ENCODE peak calls at places on chromosomes 13 and 19, in ten cellular contexts. One of them, this sample, is unnamed.

GRCh38 chr13:56755181-56755580 is 385.5 kb upstream of the PRR20A start:
- DNase-seq in breast epithelium: no peak
- DNase-seq in tibial artery: no peak
- DNase-seq in RWPE1: no peak
- DNase-seq in CD8-positive, alpha-beta T cell: no peak
- DNase-seq in neural crest cell: no peak
- DNase-seq in glutamatergic neuron: no peak
- DNase-seq in AG09319: no peak
- DNase-seq in testis: no peak
- DNase-seq in endothelial cell: no peak
- DNase-seq in this sample: no peak

GRCh38 chr19:46878613-46879375 is 18.0 kb downstream of the ARHGAP35 start:
- DNase-seq in neural crest cell: no peak
- DNase-seq in testis: no peak
- DNase-seq in AG09319: no peak
- DNase-seq in CD8-positive, alpha-beta T cell: no peak
- DNase-seq in glutamatergic neuron: no peak
- DNase-seq in breast epithelium: no peak
- DNase-seq in RWPE1: no peak
- DNase-seq in tibial artery: no peak
- DNase-seq in endothelial cell: no peak
- DNase-seq in this sample: no peak

GRCh38 chr13:80030491-80030890 is 310.4 kb downstream of the SPRY2 start:
- DNase-seq in breast epithelium: no peak
- DNase-seq in neural crest cell: no peak
- DNase-seq in glutamatergic neuron: peak
- DNase-seq in endothelial cell: peak
- DNase-seq in testis: peak
- DNase-seq in AG09319: no peak
- DNase-seq in tibial artery: no peak
- DNase-seq in RWPE1: peak
- DNase-seq in CD8-positive, alpha-beta T cell: no peak
- DNase-seq in this sample: no peak

GRCh38 chr19:41705393-41706174 is 2.8 kb upstream of the CEACAM5 start:
- DNase-seq in CD8-positive, alpha-beta T cell: no peak
- DNase-seq in RWPE1: peak
- DNase-seq in neural crest cell: no peak
- DNase-seq in endothelial cell: peak
- DNase-seq in tibial artery: peak
- DNase-seq in testis: peak
- DNase-seq in AG09319: no peak
- DNase-seq in glutamatergic neuron: no peak
- DNase-seq in breast epithelium: no peak
- DNase-seq in this sample: no peak

GRCh38 chr13:42211704-42212103 is 60.2 kb upstream of the AKAP11 start:
- DNase-seq in AG09319: no peak
- DNase-seq in testis: no peak
- DNase-seq in glutamatergic neuron: no peak
- DNase-seq in RWPE1: no peak
- DNase-seq in tibial artery: no peak
- DNase-seq in neural crest cell: no peak
- DNase-seq in CD8-positive, alpha-beta T cell: no peak
- DNase-seq in endothelial cell: no peak
- DNase-seq in breast epithelium: no peak
- DNase-seq in this sample: no peak

GRCh38 chr13:99956473-99957349 is 14.9 kb downstream of the ZIC5 start:
- DNase-seq in testis: no peak
- DNase-seq in endothelial cell: peak
- DNase-seq in breast epithelium: no peak
- DNase-seq in glutamatergic neuron: no peak
- DNase-seq in RWPE1: no peak
- DNase-seq in AG09319: no peak
- DNase-seq in CD8-positive, alpha-beta T cell: no peak
- DNase-seq in neural crest cell: no peak
- DNase-seq in tibial artery: no peak
- DNase-seq in this sample: no peak

GRCh38 chr19:15453091-15453498 is 3.3 kb upstream of the WIZ start:
- DNase-seq in neural crest cell: no peak
- DNase-seq in testis: no peak
- DNase-seq in glutamatergic neuron: no peak
- DNase-seq in AG09319: no peak
- DNase-seq in RWPE1: no peak
- DNase-seq in CD8-positive, alpha-beta T cell: no peak
- DNase-seq in breast epithelium: no peak
- DNase-seq in tibial artery: no peak
- DNase-seq in endothelial cell: no peak
- DNase-seq in this sample: no peak

GRCh38 chr19:2372076-2372612 is 12.1 kb downstream of the TMPRSS9 start:
- DNase-seq in RWPE1: no peak
- DNase-seq in breast epithelium: no peak
- DNase-seq in neural crest cell: no peak
- DNase-seq in glutamatergic neuron: no peak
- DNase-seq in tibial artery: no peak
- DNase-seq in endothelial cell: no peak
- DNase-seq in AG09319: no peak
- DNase-seq in CD8-positive, alpha-beta T cell: no peak
- DNase-seq in testis: no peak
- DNase-seq in this sample: no peak

GRCh38 chr13:101869553-101869952 is 417.1 kb downstream of the ITGBL1 start:
- DNase-seq in glutamatergic neuron: no peak
- DNase-seq in RWPE1: no peak
- DNase-seq in CD8-positive, alpha-beta T cell: no peak
- DNase-seq in AG09319: peak
- DNase-seq in breast epithelium: no peak
- DNase-seq in tibial artery: no peak
- DNase-seq in endothelial cell: no peak
- DNase-seq in testis: no peak
- DNase-seq in neural crest cell: no peak
- DNase-seq in this sample: no peak

GRCh38 chr13:113947321-113948033 is 26.4 kb downstream of the C13orf46 start:
- DNase-seq in RWPE1: peak
- DNase-seq in AG09319: peak
- DNase-seq in glutamatergic neuron: no peak
- DNase-seq in endothelial cell: no peak
- DNase-seq in neural crest cell: no peak
- DNase-seq in tibial artery: peak
- DNase-seq in breast epithelium: peak
- DNase-seq in testis: peak
- DNase-seq in CD8-positive, alpha-beta T cell: no peak
- DNase-seq in this sample: no peak
- TF ChIP-seq CTCF in RWPE1: peak
- TF ChIP-seq CTCF in AG09319: peak
- TF ChIP-seq CTCF in glutamatergic neuron: no peak
- TF ChIP-seq CTCF in endothelial cell: no peak
- TF ChIP-seq CTCF in neural crest cell: peak
- TF ChIP-seq CTCF in tibial artery: peak
- TF ChIP-seq CTCF in breast epithelium: peak
- TF ChIP-seq CTCF in testis: peak
- TF ChIP-seq CTCF in CD8-positive, alpha-beta T cell: no peak
- TF ChIP-seq CTCF in this sample: peak

DNA sequence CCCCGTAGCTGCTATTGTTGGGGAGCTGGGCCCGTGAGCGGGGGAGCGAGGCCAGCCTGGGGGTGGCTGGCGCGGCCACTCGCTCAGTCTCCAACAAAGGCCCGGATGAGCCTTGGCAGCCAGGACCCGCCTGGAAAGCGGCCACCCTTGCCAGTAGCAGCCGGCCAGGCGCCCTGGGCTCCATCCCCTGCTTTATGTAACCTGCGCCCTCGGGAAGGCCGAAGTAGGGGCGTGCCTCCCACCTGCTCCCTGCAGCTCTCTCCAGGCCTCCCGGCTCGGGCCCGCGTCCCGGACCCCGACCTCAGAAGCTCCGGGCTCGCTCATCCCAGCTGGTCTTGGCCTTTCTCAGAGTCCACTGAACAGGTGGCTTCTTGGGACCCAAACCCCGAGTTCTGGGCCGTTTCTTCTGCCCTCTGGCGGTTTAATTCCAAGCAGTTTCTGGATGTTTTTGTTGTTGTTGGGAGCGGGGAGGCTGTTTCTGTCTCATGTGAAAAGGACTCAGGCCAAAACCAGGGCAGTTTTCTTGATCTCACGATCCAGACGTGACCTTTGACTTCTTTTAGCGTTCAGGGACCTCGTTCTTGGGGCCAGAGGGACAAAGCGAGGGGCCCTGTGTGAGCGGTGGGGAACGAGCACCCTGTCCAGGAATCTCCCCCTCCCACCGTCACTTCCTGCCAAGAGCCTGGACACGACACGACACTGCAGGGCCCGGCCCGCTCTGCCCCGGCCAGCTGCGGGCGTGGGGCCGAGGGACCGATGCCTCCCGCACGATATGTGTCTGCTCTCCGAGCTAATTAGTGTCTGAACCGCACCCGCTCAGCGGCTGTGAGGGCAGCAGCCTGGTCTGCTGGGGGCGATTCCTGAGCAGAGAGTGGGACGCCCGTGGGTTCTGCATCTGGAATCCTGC is 1.3 kb downstream of the CDC34 start:
- DNase-seq in breast epithelium: peak
- DNase-seq in tibial artery: peak
- DNase-seq in AG09319: no peak
- DNase-seq in RWPE1: peak
- DNase-seq in testis: peak
- DNase-seq in CD8-positive, alpha-beta T cell: no peak
- DNase-seq in neural crest cell: peak
- DNase-seq in glutamatergic neuron: peak
- DNase-seq in endothelial cell: peak
- DNase-seq in this sample: no peak
- TF ChIP-seq CTCF in breast epithelium: no peak
- TF ChIP-seq CTCF in tibial artery: peak
- TF ChIP-seq CTCF in AG09319: peak
- TF ChIP-seq CTCF in RWPE1: peak
- TF ChIP-seq CTCF in testis: peak
- TF ChIP-seq CTCF in CD8-positive, alpha-beta T cell: peak
- TF ChIP-seq CTCF in neural crest cell: peak
- TF ChIP-seq CTCF in glutamatergic neuron: peak
- TF ChIP-seq CTCF in endothelial cell: no peak
- TF ChIP-seq CTCF in this sample: peak

GRCh38 chr13:39415403-39415802 is 187.6 kb downstream of the LHFPL6 start:
- DNase-seq in endothelial cell: peak
- DNase-seq in AG09319: no peak
- DNase-seq in RWPE1: peak
- DNase-seq in testis: peak
- DNase-seq in neural crest cell: peak
- DNase-seq in CD8-positive, alpha-beta T cell: no peak
- DNase-seq in breast epithelium: peak
- DNase-seq in tibial artery: peak
- DNase-seq in glutamatergic neuron: peak
- DNase-seq in this sample: no peak
- TF ChIP-seq CTCF in endothelial cell: peak
- TF ChIP-seq CTCF in AG09319: peak
- TF ChIP-seq CTCF in RWPE1: peak
- TF ChIP-seq CTCF in testis: peak
- TF ChIP-seq CTCF in neural crest cell: peak
- TF ChIP-seq CTCF in CD8-positive, alpha-beta T cell: no peak
- TF ChIP-seq CTCF in breast epithelium: peak
- TF ChIP-seq CTCF in tibial artery: peak
- TF ChIP-seq CTCF in glutamatergic neuron: no peak
- TF ChIP-seq CTCF in this sample: peak

GRCh38 chr13:93927431-93927830 is 552.1 kb downstream of the DCT start:
- DNase-seq in breast epithelium: no peak
- DNase-seq in glutamatergic neuron: no peak
- DNase-seq in tibial artery: no peak
- DNase-seq in RWPE1: no peak
- DNase-seq in neural crest cell: no peak
- DNase-seq in CD8-positive, alpha-beta T cell: no peak
- DNase-seq in endothelial cell: no peak
- DNase-seq in AG09319: no peak
- DNase-seq in testis: no peak
- DNase-seq in this sample: no peak
- TF ChIP-seq CTCF in breast epithelium: no peak
- TF ChIP-seq CTCF in glutamatergic neuron: no peak
- TF ChIP-seq CTCF in tibial artery: no peak
- TF ChIP-seq CTCF in RWPE1: no peak
- TF ChIP-seq CTCF in neural crest cell: no peak
- TF ChIP-seq CTCF in CD8-positive, alpha-beta T cell: no peak
- TF ChIP-seq CTCF in endothelial cell: no peak
- TF ChIP-seq CTCF in AG09319: no peak
- TF ChIP-seq CTCF in testis: no peak
- TF ChIP-seq CTCF in this sample: no peak

DNA sequence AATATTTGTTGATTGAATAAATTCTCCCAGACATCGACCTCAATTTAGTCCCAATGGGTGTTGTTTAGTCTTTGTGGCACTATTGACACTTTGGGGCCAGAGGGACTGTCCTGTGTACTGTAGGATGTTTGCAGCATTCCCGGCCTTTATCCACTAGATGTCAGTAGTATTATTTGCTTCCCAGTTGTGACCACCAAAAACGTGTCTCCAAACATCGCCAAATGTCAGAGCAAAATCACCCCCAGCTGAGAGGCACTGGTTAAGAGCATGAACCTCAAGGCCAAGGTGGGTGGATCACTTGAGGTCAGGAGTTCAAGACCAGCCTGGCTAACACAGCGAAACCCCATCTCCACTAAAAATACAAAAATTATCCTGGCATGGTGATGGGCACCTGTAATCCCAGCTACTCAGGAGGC is 15.4 kb downstream of the NLRP12 start:
- DNase-seq in tibial artery: no peak
- DNase-seq in AG09319: peak
- DNase-seq in RWPE1: peak
- DNase-seq in neural crest cell: no peak
- DNase-seq in CD8-positive, alpha-beta T cell: no peak
- DNase-seq in glutamatergic neuron: no peak
- DNase-seq in endothelial cell: peak
- DNase-seq in breast epithelium: no peak
- DNase-seq in testis: no peak
- DNase-seq in this sample: no peak
- TF ChIP-seq CTCF in tibial artery: no peak
- TF ChIP-seq CTCF in AG09319: peak
- TF ChIP-seq CTCF in RWPE1: peak
- TF ChIP-seq CTCF in neural crest cell: peak
- TF ChIP-seq CTCF in CD8-positive, alpha-beta T cell: no peak
- TF ChIP-seq CTCF in glutamatergic neuron: no peak
- TF ChIP-seq CTCF in endothelial cell: peak
- TF ChIP-seq CTCF in breast epithelium: no peak
- TF ChIP-seq CTCF in testis: peak
- TF ChIP-seq CTCF in this sample: peak

DNA sequence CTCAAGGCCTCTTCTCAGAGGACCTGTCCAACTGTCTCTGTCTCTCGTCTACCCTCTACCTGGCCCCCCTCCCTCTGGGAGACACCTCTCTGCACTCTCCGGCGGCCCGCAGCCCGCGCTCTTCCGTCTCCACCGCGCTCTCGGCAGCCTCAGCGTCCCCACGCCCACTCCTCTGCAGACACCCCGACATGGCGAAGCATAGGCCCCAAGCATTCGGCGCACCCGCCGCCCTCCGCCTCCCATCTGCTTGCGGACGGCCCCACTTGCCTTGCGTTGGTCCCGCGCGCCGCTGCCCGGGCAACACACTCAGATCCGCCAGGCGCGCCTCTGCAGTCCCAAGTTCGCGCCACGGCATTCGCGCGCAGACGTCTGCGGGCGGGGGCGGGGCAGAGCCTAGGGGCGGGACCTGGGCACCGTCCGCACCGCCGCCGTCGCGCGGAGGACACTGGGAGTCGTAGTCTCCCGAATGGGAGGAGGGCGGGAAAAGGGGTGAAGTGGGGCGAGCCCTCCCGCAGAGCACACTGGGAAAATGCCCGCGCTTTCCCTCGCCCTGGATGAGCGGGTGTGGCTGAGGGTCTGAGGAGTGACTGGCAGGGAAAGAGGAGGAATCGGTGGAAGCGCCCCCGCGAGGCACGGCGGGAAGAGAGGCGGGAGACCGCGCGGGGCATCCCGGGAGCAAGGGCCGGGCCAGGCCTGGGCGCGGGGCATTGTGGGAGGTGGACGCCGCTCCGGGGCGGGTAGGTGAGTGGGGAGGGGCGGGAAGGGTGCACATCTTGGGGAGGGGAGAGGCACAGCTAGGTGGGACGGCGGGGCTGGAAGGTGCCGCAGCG is at the start of the genes LIG1 and ZSWIM9:
- DNase-seq in neural crest cell: peak
- DNase-seq in breast epithelium: peak
- DNase-seq in endothelial cell: peak
- DNase-seq in testis: peak
- DNase-seq in tibial artery: peak
- DNase-seq in glutamatergic neuron: peak
- DNase-seq in RWPE1: peak
- DNase-seq in CD8-positive, alpha-beta T cell: peak
- DNase-seq in AG09319: peak
- DNase-seq in this sample: peak
- TF ChIP-seq CTCF in neural crest cell: no peak
- TF ChIP-seq CTCF in breast epithelium: no peak
- TF ChIP-seq CTCF in endothelial cell: no peak
- TF ChIP-seq CTCF in testis: no peak
- TF ChIP-seq CTCF in tibial artery: no peak
- TF ChIP-seq CTCF in glutamatergic neuron: no peak
- TF ChIP-seq CTCF in RWPE1: no peak
- TF ChIP-seq CTCF in CD8-positive, alpha-beta T cell: peak
- TF ChIP-seq CTCF in AG09319: peak
- TF ChIP-seq CTCF in this sample: no peak

This sample was measured in D721Med.